ENCODE peak calls at places on chromosomes 12 and 14, in eight cellular contexts. B is neural crest cell, R is testis, L is breast epithelium, V is progenitor cell of endocrine pancreas, T is fibroblast of lung, D is nephron progenitor cell, A is sigmoid colon. Y is an unnamed sample.

GRCh38 chr14:53144244-53144643 is 8.9 kb downstream of the DDHD1 start:
- DNase-seq in B (no peak), R (no peak), L (no peak), V (no peak), T (peak), D (no peak), A (no peak), Y (no peak)

GRCh38 chr12:51744235-51744634 is 104.3 kb downstream of the FIGNL2 start:
- DNase-seq in B (no peak), R (no peak), L (no peak), V (no peak), T (peak), D (no peak), A (no peak), Y (no peak)

GRCh38 chr14:89504084-89504483 is 87.1 kb upstream of the FOXN3 start:
- DNase-seq in B (no peak), R (no peak), L (no peak), V (no peak), T (no peak), D (no peak), A (no peak), Y (no peak)

GRCh38 chr14:30657606-30658163 is 35.6 kb downstream of the SCFD1 start:
- DNase-seq in B (no peak), R (no peak), L (no peak), V (no peak), T (no peak), D (no peak), A (no peak), Y (no peak)

GRCh38 chr14:58078068-58078467 is 73.9 kb downstream of the ARMH4 start:
- DNase-seq in B (no peak), R (no peak), L (peak), V (no peak), T (peak), D (no peak), A (no peak), Y (no peak)

GRCh38 chr12:111777345-111778045 is 10.8 kb downstream of the ALDH2 start:
- DNase-seq in B (no peak), R (peak), L (no peak), V (no peak), T (no peak), D (no peak), A (peak), Y (no peak)

GRCh38 chr12:64085996-64086395 is 136.1 kb downstream of the KICS2 start:
- DNase-seq in B (no peak), R (no peak), L (no peak), V (no peak), T (no peak), D (no peak), A (no peak), Y (no peak)

GRCh38 chr14:103393687-103394626 is 8.7 kb downstream of the MARK3 start:
- DNase-seq in B (no peak), R (peak), L (no peak), V (no peak), T (peak), D (no peak), A (no peak), Y (no peak)

GRCh38 chr12:12976366-12976765 is 23.7 kb downstream of the HEBP1 start:
- DNase-seq in B (no peak), R (no peak), L (no peak), V (no peak), T (peak), D (no peak), A (peak), Y (no peak)

GRCh38 chr12:15788266-15789214 is 648 bp downstream of the EPS8 start:
- DNase-seq in B (peak), R (peak), L (peak), V (peak), T (peak), D (peak), A (peak), Y (peak)

GRCh38 chr12:66962316-66962715 is 283.4 kb upstream of the GRIP1 start:
- DNase-seq in B (no peak), R (no peak), L (no peak), V (no peak), T (no peak), D (no peak), A (no peak), Y (no peak)

GRCh38 chr14:78022059-78022458 is 148.1 kb upstream of the NRXN3 start:
- DNase-seq in B (peak), R (peak), L (no peak), V (peak), T (peak), D (peak), A (no peak), Y (peak)

GRCh38 chr12:49296034-49296835 is 1.3 kb downstream of the PRPH start:
- DNase-seq in B (peak), R (peak), L (no peak), V (peak), T (no peak), D (peak), A (peak), Y (peak)

GRCh38 chr12:46693518-46693917 is 132.3 kb downstream of the SLC38A4 start:
- DNase-seq in B (no peak), R (no peak), L (no peak), V (no peak), T (no peak), D (no peak), A (no peak), Y (no peak)

GRCh38 chr12:123457980-123458779 is at the start of gene SNRNP35:
- DNase-seq in B (peak), R (peak), L (peak), V (peak), T (peak), D (peak), A (peak), Y (peak)

GRCh38 chr14:96160030-96160912 is 44.4 kb upstream of the BDKRB2 start:
- DNase-seq in B (no peak), R (no peak), L (peak), V (no peak), T (no peak), D (no peak), A (no peak), Y (no peak)

GRCh38 chr14:33792387-33793368 is 158.2 kb downstream of the EGLN3 start:
- DNase-seq in B (peak), R (peak), L (peak), V (peak), T (peak), D (peak), A (peak), Y (peak)

GRCh38 chr14:52769889-52770288 is 21.5 kb downstream of the GNPNAT1 start:
- DNase-seq in B (no peak), R (no peak), L (no peak), V (no peak), T (no peak), D (no peak), A (no peak), Y (no peak)

GRCh38 chr14:61322011-61322798 is 826 bp downstream of the PRKCH start:
- DNase-seq in B (no peak), R (no peak), L (peak), V (no peak), T (no peak), D (no peak), A (peak), Y (no peak)

GRCh38 chr14:105304565-105304964 is 3.8 kb upstream of the BRF1 start:
- DNase-seq in B (no peak), R (no peak), L (no peak), V (no peak), T (no peak), D (no peak), A (no peak), Y (no peak)

GRCh38 chr14:80930836-80931389 is 10.6 kb downstream of the CEP128 start:
- DNase-seq in B (no peak), R (no peak), L (no peak), V (no peak), T (peak), D (no peak), A (no peak), Y (no peak)

GRCh38 chr14:35286707-35287106 is 5.5 kb upstream of the PSMA6 start:
- DNase-seq in B (no peak), R (no peak), L (no peak), V (no peak), T (no peak), D (no peak), A (no peak), Y (no peak)

GRCh38 chr12:86290615-86291014 is 34.4 kb upstream of the MGAT4C start:
- DNase-seq in B (no peak), R (no peak), L (no peak), V (no peak), T (peak), D (no peak), A (no peak), Y (no peak)

GRCh38 chr12:27081668-27082091 is 698 bp downstream of the C12orf71 start:
- DNase-seq in B (no peak), R (no peak), L (peak), V (no peak), T (no peak), D (no peak), A (no peak), Y (no peak)

GRCh38 chr12:77082021-77082420 is 16.7 kb upstream of the E2F7 start:
- DNase-seq in B (no peak), R (peak), L (no peak), V (no peak), T (no peak), D (no peak), A (no peak), Y (no peak)

GRCh38 chr12:29043069-29043468 is 106.0 kb upstream of the FAR2 start:
- DNase-seq in B (no peak), R (no peak), L (no peak), V (no peak), T (peak), D (no peak), A (no peak), Y (no peak)

GRCh38 chr14:39467889-39468524 is 35.8 kb upstream of the FBXO33 start:
- DNase-seq in B (no peak), R (no peak), L (no peak), V (no peak), T (peak), D (peak), A (no peak), Y (no peak)

GRCh38 chr14:30573203-30573814 is 14.4 kb downstream of the G2E3 start:
- DNase-seq in B (no peak), R (no peak), L (no peak), V (no peak), T (peak), D (no peak), A (no peak), Y (no peak)

GRCh38 chr14:64968651-64969050 is 3.5 kb downstream of the RAB15 start:
- DNase-seq in B (no peak), R (no peak), L (no peak), V (no peak), T (peak), D (no peak), A (no peak), Y (no peak)

GRCh38 chr14:104230119-104230885 is 91.9 kb downstream of the KIF26A start:
- DNase-seq in B (no peak), R (no peak), L (no peak), V (no peak), T (no peak), D (no peak), A (no peak), Y (no peak)

GRCh38 chr12:110869035-110869434 is 22.2 kb downstream of the CCDC63 start:
- DNase-seq in B (no peak), R (no peak), L (no peak), V (no peak), T (no peak), D (no peak), A (no peak), Y (no peak)

GRCh38 chr12:57142727-57143126 is 4.7 kb downstream of the LRP1-AS start:
- DNase-seq in B (no peak), R (peak), L (no peak), V (no peak), T (no peak), D (no peak), A (no peak), Y (no peak)

GRCh38 chr12:58416211-58416610 is 474.8 kb downstream of the ATP23 start:
- DNase-seq in B (no peak), R (no peak), L (no peak), V (no peak), T (peak), D (no peak), A (no peak), Y (no peak)
- TF ChIP-seq CTCF in B (no peak), R (no peak), L (no peak), V (no peak), T (peak), D (no peak), A (no peak), Y (no peak)

GRCh38 chr12:10406725-10407124 is 2.8 kb downstream of the KLRC4 start:
- DNase-seq in B (no peak), R (peak), L (no peak), V (no peak), T (no peak), D (no peak), A (peak), Y (no peak)
- TF ChIP-seq CTCF in B (no peak), R (no peak), L (no peak), V (no peak), T (no peak), D (no peak), A (no peak), Y (no peak)

GRCh38 chr12:5648692-5649338 is 216.9 kb downstream of the NTF3 start:
- DNase-seq in B (no peak), R (no peak), L (no peak), V (peak), T (peak), D (peak), A (no peak), Y (no peak)
- TF ChIP-seq CTCF in B (peak), R (no peak), L (no peak), V (peak), T (peak), D (peak), A (peak), Y (peak)

GRCh38 chr14:36773136-36773540 is 111.5 kb downstream of the PAX9 start:
- DNase-seq in B (no peak), R (no peak), L (no peak), V (no peak), T (peak), D (no peak), A (no peak), Y (no peak)
- TF ChIP-seq CTCF in B (peak), R (no peak), L (no peak), V (no peak), T (no peak), D (no peak), A (no peak), Y (no peak)

DNA sequence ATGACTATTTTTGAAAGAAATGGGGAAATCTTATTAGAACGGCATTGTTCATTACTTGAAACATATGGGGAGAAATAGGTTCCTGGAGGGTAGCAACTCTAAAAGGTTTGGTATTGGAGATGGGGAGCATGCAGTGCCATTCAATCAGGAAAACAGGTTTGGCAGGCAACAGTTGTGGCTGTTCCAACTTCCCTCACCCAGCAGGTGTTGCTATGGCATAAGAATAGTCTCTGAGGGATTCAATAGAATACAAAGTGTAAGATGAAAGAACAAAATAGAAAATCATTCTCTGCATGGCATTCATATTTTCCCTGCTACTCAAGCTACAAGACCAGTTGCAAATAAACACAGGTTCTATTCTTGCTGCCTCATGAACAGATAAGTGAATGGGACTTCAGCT is 393.3 kb upstream of the RPL10L start:
- DNase-seq in B (no peak), R (no peak), L (no peak), V (no peak), T (peak), D (peak), A (no peak), Y (no peak)
- TF ChIP-seq CTCF in B (no peak), R (no peak), L (no peak), V (peak), T (no peak), D (peak), A (no peak), Y (no peak)

GRCh38 chr12:100391856-100392255 is 35.0 kb downstream of the SLC17A8 start:
- DNase-seq in B (no peak), R (no peak), L (no peak), V (no peak), T (no peak), D (no peak), A (no peak), Y (no peak)
- TF ChIP-seq CTCF in B (no peak), R (no peak), L (no peak), V (no peak), T (peak), D (no peak), A (peak), Y (no peak)

GRCh38 chr12:71011261-71011660 is 90.7 kb upstream of the PTPRR start:
- DNase-seq in B (no peak), R (no peak), L (no peak), V (no peak), T (peak), D (no peak), A (no peak), Y (no peak)

GRCh38 chr12:71010143-71010479 is 89.6 kb upstream of the PTPRR start:
- DNase-seq in B (no peak), R (no peak), L (no peak), V (no peak), T (no peak), D (no peak), A (no peak), Y (no peak)

GRCh38 chr12:71018682-71019081 is 98.1 kb upstream of the PTPRR start:
- DNase-seq in B (no peak), R (no peak), L (no peak), V (no peak), T (no peak), D (no peak), A (no peak), Y (no peak)

GRCh38 chr12:71009414-71010142 is 89.0 kb upstream of the PTPRR start:
- DNase-seq in B (no peak), R (no peak), L (no peak), V (no peak), T (no peak), D (no peak), A (no peak), Y (no peak)

GRCh38 chr12:71014180-71014785 is 93.7 kb upstream of the PTPRR start:
- DNase-seq in B (no peak), R (no peak), L (no peak), V (no peak), T (peak), D (no peak), A (no peak), Y (no peak)
- TF ChIP-seq CTCF in B (peak), R (no peak), L (peak), V (peak), T (peak), D (peak), A (no peak), Y (peak)

GRCh38 chr12:3293446-3294161 is 197.4 kb upstream of the PRMT8 start:
- DNase-seq in B (no peak), R (peak), L (no peak), V (no peak), T (peak), D (no peak), A (no peak), Y (no peak)
- TF ChIP-seq CTCF in B (no peak), R (no peak), L (no peak), V (no peak), T (no peak), D (no peak), A (no peak), Y (no peak)

DNA sequence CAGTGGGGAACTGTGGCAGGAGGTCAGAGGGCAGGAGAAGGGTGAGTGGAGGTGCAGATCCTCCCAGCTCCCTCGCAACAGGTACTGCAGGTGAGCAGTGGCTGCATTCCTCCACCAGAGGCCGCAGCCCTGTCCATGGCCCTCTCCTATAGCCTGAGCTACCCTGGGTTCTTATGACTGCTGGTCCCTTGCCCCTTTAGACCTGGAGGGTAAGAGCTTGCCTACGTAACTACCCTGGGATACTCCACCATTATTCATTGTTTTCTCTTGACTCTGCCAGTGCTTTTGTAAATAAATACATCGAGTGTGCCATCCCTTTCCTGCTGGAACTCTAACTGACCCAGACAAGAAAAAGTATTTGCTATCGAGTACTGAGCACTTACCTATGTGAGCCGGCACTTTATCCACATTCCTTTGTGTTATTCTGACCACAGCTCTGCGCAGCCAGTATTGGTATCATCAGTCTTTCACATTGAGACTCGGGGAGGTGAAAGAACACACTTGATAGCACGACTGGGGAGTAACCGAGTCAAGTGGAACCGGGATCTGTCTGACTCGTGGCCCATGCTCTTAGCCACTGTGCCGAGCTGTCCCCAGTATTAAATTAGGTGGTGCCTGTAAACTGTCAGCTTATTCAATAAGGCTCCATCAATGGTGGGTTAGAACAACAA is 38.5 kb downstream of the LTBP2 start:
- DNase-seq in B (no peak), R (no peak), L (no peak), V (no peak), T (peak), D (no peak), A (no peak), Y (no peak)
- TF ChIP-seq CTCF in B (peak), R (no peak), L (no peak), V (peak), T (no peak), D (no peak), A (no peak), Y (no peak)